ENCODE peak calls at places on chromosomes 4 and X, in eight cellular contexts. C is psoas muscle, E is pancreas, A is heart left ventricle, W is HCT116, X is transverse colon, Q is testis, H is MM.1S. B is an unnamed sample.

GRCh38 chr4:140673729-140674128 is 82.5 kb downstream of the TBC1D9 start:
- DNase-seq in C (no peak), E (no peak), A (no peak), W (no peak), X (no peak), Q (no peak), H (no peak), B (no peak)

GRCh38 chr4:186820371-186820990 is 96.8 kb upstream of the FAT1 start:
- DNase-seq in C (peak; percentile 16), E (no peak), A (peak; percentile 71), W (peak; percentile 71), X (peak; percentile 68), Q (peak; percentile 34), H (no peak), B (no peak)

GRCh38 chr4:88957570-88957969 is 99.4 kb downstream of the FAM13A start:
- DNase-seq in C (no peak), E (no peak), A (no peak), W (no peak), X (no peak), Q (no peak), H (no peak), B (no peak)

GRCh38 chrX:84729809-84730208 is 227.6 kb upstream of the HDX start:
- DNase-seq in C (no peak), E (peak; percentile 1), A (no peak), W (no peak), X (no peak), Q (peak; percentile 32), H (peak; percentile 78), B (no peak)

GRCh38 chr4:131540256-131540655 is 1608.8 kb upstream of the PCDH10 start:
- DNase-seq in C (no peak), E (no peak), A (no peak), W (no peak), X (no peak), Q (no peak), H (no peak), B (no peak)

GRCh38 chr4:13920901-13921300 is 293.4 kb upstream of the BOD1L1 start:
- DNase-seq in C (peak; percentile 16), E (no peak), A (no peak), W (no peak), X (peak; percentile 24), Q (no peak), H (no peak), B (peak; percentile 16)

GRCh38 chrX:154384284-154384892 is 5.3 kb downstream of the EMD start:
- DNase-seq in C (no peak), E (no peak), A (no peak), W (no peak), X (no peak), Q (peak; percentile 46), H (no peak), B (no peak)

GRCh38 chr4:136931771-136932170 is 600.5 kb downstream of the PCDH18 start:
- DNase-seq in C (no peak), E (no peak), A (no peak), W (no peak), X (no peak), Q (no peak), H (no peak), B (no peak)

GRCh38 chr4:112807083-112807482 is 170.1 kb downstream of the LARP7 start:
- DNase-seq in C (no peak), E (no peak), A (no peak), W (no peak), X (no peak), Q (no peak), H (no peak), B (no peak)

GRCh38 chr4:124343711-124344110 is 368.8 kb downstream of the ANKRD50 start:
- DNase-seq in C (no peak), E (no peak), A (no peak), W (no peak), X (no peak), Q (no peak), H (no peak), B (no peak)

GRCh38 chrX:39689374-39690104 is 408.2 kb downstream of the BCOR start:
- DNase-seq in C (no peak), E (no peak), A (no peak), W (no peak), X (peak; percentile 11), Q (no peak), H (no peak), B (no peak)

GRCh38 chr4:147233-147632 is 22.9 kb downstream of the ZNF718 start:
- DNase-seq in C (no peak), E (no peak), A (no peak), W (no peak), X (no peak), Q (no peak), H (no peak), B (no peak)
- H3K36me3 ChIP-seq in C (no peaks in the 10 kb centered on the region), E (no peaks in the 10 kb centered on the region), A (no peaks in the 10 kb centered on the region), W (no peaks in the 10 kb centered on the region), X (peaks cover 42% of the 10 kb centered on the region), Q (no peaks in the 10 kb centered on the region), H (no peaks in the 10 kb centered on the region), B (peaks cover 22% of the 10 kb centered on the region)

GRCh38 chrX:119682019-119682989 is 10.7 kb downstream of the SEPTIN6 start:
- DNase-seq in C (no peak), E (no peak), A (no peak), W (no peak), X (no peak), Q (no peak), H (peak; percentile 74), B (no peak)
- H3K4me1 ChIP-seq in C (no peaks in the 10 kb centered on the region), E (no peaks in the 10 kb centered on the region), A (peaks cover 26% of the 10 kb centered on the region), W (no peaks in the 10 kb centered on the region), X (peaks cover 7% of the 10 kb centered on the region), Q (peaks cover 15% of the 10 kb centered on the region), H (peaks cover 47% of the 10 kb centered on the region), B (peaks cover 6% of the 10 kb centered on the region)

DNA sequence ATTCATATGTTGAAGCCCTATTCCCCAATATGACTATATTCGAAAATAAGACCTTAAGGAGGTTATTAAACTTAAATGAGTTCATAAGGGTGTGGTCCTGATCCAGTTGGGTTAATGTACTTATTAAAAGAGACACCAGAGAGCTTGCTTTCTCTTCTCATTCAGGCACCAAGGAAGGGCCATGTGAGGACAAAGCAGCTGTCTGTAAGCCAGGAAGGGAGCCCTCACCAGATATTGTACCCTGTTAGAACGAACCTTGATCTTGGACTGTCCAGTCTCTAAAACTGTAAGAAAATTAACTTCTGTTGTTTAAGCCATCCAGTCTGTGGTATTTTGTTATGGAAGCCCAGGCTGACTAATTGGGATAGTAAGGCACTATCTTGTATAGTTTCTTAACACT is 9.1 kb upstream of the YTHDC1 start:
- DNase-seq in C (no peak), E (no peak), A (no peak), W (no peak), X (no peak), Q (no peak), H (no peak), B (no peak)
- H3K27ac ChIP-seq in C (no peak overlapping the region), E (no peak overlapping the region), A (no peak overlapping the region), W (no peak overlapping the region), X (no peak overlapping the region), Q (no peak overlapping the region), H (peak overlapping the region; percentile 27), B (no peak overlapping the region)

GRCh38 chrX:2423899-2424298 is 76.9 kb downstream of the DHRSX start:
- DNase-seq in C (no peak), E (no peak), A (no peak), W (no peak), X (no peak), Q (no peak), H (no peak), B (no peak)
- H3K36me3 ChIP-seq in C (peaks cover 3% of the 10 kb centered on the region), E (no peaks in the 10 kb centered on the region), A (no peaks in the 10 kb centered on the region), W (no peaks in the 10 kb centered on the region), X (peaks cover 16% of the 10 kb centered on the region), Q (no peaks in the 10 kb centered on the region), H (no peaks in the 10 kb centered on the region), B (no peaks in the 10 kb centered on the region)

GRCh38 chr4:108142870-108143269 is 25.9 kb downstream of the LEF1 start:
- DNase-seq in C (no peak), E (no peak), A (no peak), W (no peak), X (no peak), Q (no peak), H (no peak), B (no peak)

GRCh38 chr4:108146346-108146745 is 22.4 kb downstream of the LEF1 start:
- DNase-seq in C (no peak), E (no peak), A (no peak), W (no peak), X (no peak), Q (no peak), H (no peak), B (no peak)

GRCh38 chr4:108143515-108143914 is 25.2 kb downstream of the LEF1 start:
- DNase-seq in C (no peak), E (no peak), A (no peak), W (no peak), X (no peak), Q (no peak), H (no peak), B (no peak)

GRCh38 chr4:108146819-108147218 is 21.9 kb downstream of the LEF1 start:
- DNase-seq in C (no peak), E (no peak), A (no peak), W (no peak), X (no peak), Q (no peak), H (no peak), B (no peak)

DNA sequence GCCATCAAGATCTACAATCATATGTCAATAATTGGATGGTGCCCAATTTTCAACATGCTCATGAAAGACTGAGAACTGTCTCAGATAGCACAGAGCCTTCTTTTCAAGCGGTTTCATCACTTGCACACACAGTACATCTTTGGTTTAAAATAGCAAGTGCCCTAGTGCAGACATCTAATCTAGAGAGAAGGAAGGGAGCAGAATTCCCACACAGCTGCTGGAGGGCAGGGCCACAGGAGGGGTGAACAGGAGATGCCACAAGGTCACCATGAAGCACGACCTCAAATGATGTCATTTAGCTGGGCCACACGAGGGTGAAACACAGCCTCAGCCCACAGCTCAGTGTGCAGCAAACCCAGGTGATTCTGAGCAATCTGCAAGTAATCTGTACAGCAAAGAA is 24.3 kb downstream of the LEF1 start:
- DNase-seq in C (no peak), E (no peak), A (no peak), W (no peak), X (no peak), Q (no peak), H (no peak), B (no peak)
- H3K4me1 ChIP-seq in C (no peaks in the 10 kb centered on the region), E (no peaks in the 10 kb centered on the region), A (peaks cover under 1% of the 10 kb centered on the region), W (no peaks in the 10 kb centered on the region), X (no peaks in the 10 kb centered on the region), Q (no peaks in the 10 kb centered on the region), H (peaks cover 11% of the 10 kb centered on the region), B (no peaks in the 10 kb centered on the region)

DNA sequence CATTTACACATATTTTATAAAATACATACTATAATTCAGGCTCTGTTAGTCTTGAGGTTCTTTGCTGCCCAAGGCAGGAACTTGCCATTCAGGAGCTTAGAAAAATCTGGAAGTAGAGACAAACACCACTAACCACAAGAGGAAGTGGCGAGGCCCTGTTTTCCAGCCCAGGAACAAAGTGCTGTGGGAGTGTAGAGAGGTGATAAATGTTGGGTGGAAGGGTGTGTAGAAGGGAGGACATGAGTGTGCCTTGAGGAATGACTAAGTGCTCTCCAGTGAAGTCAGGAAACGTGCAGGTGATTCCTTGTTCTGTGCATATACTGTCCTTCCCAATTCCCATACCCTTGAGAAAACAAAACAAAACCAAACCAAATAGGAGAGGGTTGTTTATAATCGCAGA is 83.1 kb downstream of the GPAT3 start:
- DNase-seq in C (no peak), E (no peak), A (no peak), W (no peak), X (peak; percentile 63), Q (no peak), H (no peak), B (no peak)
- H3K27ac ChIP-seq in C (peak overlapping the region; percentile 88), E (no peak overlapping the region), A (peak overlapping the region; percentile 91), W (peak overlapping the region; percentile 55), X (peak overlapping the region; percentile 69), Q (no peak overlapping the region), H (no peak overlapping the region), B (peak overlapping the region; percentile 43)

GRCh38 chr4:15920723-15921591 is 17.6 kb downstream of the FGFBP1 start:
- DNase-seq in C (peak; percentile 72), E (no peak), A (no peak), W (peak; percentile 89), X (peak; percentile 66), Q (no peak), H (no peak), B (peak; percentile 83)
- H3K36me3 ChIP-seq in C (no peaks in the 10 kb centered on the region), E (no peaks in the 10 kb centered on the region), A (no peaks in the 10 kb centered on the region), W (no peaks in the 10 kb centered on the region), X (no peaks in the 10 kb centered on the region), Q (no peaks in the 10 kb centered on the region), H (no peaks in the 10 kb centered on the region), B (no peaks in the 10 kb centered on the region)

B was measured in thoracic aorta.